ENCODE peak calls at places on chromosomes 11 and 22, in ten cellular contexts. One of them, this sample, is unnamed.

GRCh38 chr11:118171274-118172062 is 5.0 kb downstream of the SCN2B start:
- DNase-seq in activated B cell treated with CpG ODN at 0.5 μM for 24 hours: peak
- DNase-seq in left ventricle myocardium inferior: peak
- DNase-seq in sigmoid colon: peak
- DNase-seq in HL-60: peak
- DNase-seq in kidney epithelial cell: no peak
- DNase-seq in spleen: peak
- DNase-seq in AG04450: peak
- DNase-seq in fibroblast of mammary gland: peak
- DNase-seq in OCI-LY7: peak
- DNase-seq in this sample: peak

GRCh38 chr11:28938091-28938490 is 829.9 kb downstream of the METTL15 start:
- DNase-seq in activated B cell treated with CpG ODN at 0.5 μM for 24 hours: no peak
- DNase-seq in left ventricle myocardium inferior: no peak
- DNase-seq in sigmoid colon: no peak
- DNase-seq in HL-60: no peak
- DNase-seq in kidney epithelial cell: no peak
- DNase-seq in spleen: no peak
- DNase-seq in AG04450: no peak
- DNase-seq in fibroblast of mammary gland: no peak
- DNase-seq in OCI-LY7: no peak
- DNase-seq in this sample: no peak

GRCh38 chr11:69136471-69136870 is 19.3 kb upstream of the SMIM38 start:
- DNase-seq in activated B cell treated with CpG ODN at 0.5 μM for 24 hours: no peak
- DNase-seq in left ventricle myocardium inferior: no peak
- DNase-seq in sigmoid colon: no peak
- DNase-seq in HL-60: no peak
- DNase-seq in kidney epithelial cell: no peak
- DNase-seq in spleen: peak
- DNase-seq in AG04450: no peak
- DNase-seq in fibroblast of mammary gland: no peak
- DNase-seq in OCI-LY7: no peak
- DNase-seq in this sample: no peak

GRCh38 chr11:34890812-34891211 is 25.4 kb downstream of the APIP start:
- DNase-seq in activated B cell treated with CpG ODN at 0.5 μM for 24 hours: no peak
- DNase-seq in left ventricle myocardium inferior: no peak
- DNase-seq in sigmoid colon: no peak
- DNase-seq in HL-60: no peak
- DNase-seq in kidney epithelial cell: no peak
- DNase-seq in spleen: no peak
- DNase-seq in AG04450: peak
- DNase-seq in fibroblast of mammary gland: peak
- DNase-seq in OCI-LY7: peak
- DNase-seq in this sample: no peak

GRCh38 chr11:19978668-19979518 is 181.4 kb downstream of the DBX1 start:
- DNase-seq in activated B cell treated with CpG ODN at 0.5 μM for 24 hours: no peak
- DNase-seq in left ventricle myocardium inferior: no peak
- DNase-seq in sigmoid colon: peak
- DNase-seq in HL-60: no peak
- DNase-seq in kidney epithelial cell: no peak
- DNase-seq in spleen: no peak
- DNase-seq in AG04450: peak
- DNase-seq in fibroblast of mammary gland: peak
- DNase-seq in OCI-LY7: no peak
- DNase-seq in this sample: peak

GRCh38 chr11:16809901-16810668 is 71.6 kb downstream of the C11orf58 start:
- DNase-seq in activated B cell treated with CpG ODN at 0.5 μM for 24 hours: no peak
- DNase-seq in left ventricle myocardium inferior: peak
- DNase-seq in sigmoid colon: peak
- DNase-seq in HL-60: peak
- DNase-seq in kidney epithelial cell: no peak
- DNase-seq in spleen: peak
- DNase-seq in AG04450: no peak
- DNase-seq in fibroblast of mammary gland: peak
- DNase-seq in OCI-LY7: no peak
- DNase-seq in this sample: peak

GRCh38 chr22:24325105-24325757 is 54.6 kb downstream of the SPECC1L start:
- DNase-seq in activated B cell treated with CpG ODN at 0.5 μM for 24 hours: no peak
- DNase-seq in left ventricle myocardium inferior: no peak
- DNase-seq in sigmoid colon: no peak
- DNase-seq in HL-60: peak
- DNase-seq in kidney epithelial cell: peak
- DNase-seq in spleen: no peak
- DNase-seq in AG04450: peak
- DNase-seq in fibroblast of mammary gland: peak
- DNase-seq in OCI-LY7: peak
- DNase-seq in this sample: no peak

GRCh38 chr11:126061707-126062678 is 673 bp downstream of the CDON start:
- DNase-seq in activated B cell treated with CpG ODN at 0.5 μM for 24 hours: no peak
- DNase-seq in left ventricle myocardium inferior: peak
- DNase-seq in sigmoid colon: peak
- DNase-seq in HL-60: no peak
- DNase-seq in kidney epithelial cell: no peak
- DNase-seq in spleen: peak
- DNase-seq in AG04450: no peak
- DNase-seq in fibroblast of mammary gland: peak
- DNase-seq in OCI-LY7: peak
- DNase-seq in this sample: no peak

GRCh38 chr11:64250875-64251721 is at the start of gene PLCB3:
- DNase-seq in activated B cell treated with CpG ODN at 0.5 μM for 24 hours: peak
- DNase-seq in left ventricle myocardium inferior: peak
- DNase-seq in sigmoid colon: peak
- DNase-seq in HL-60: peak
- DNase-seq in kidney epithelial cell: no peak
- DNase-seq in spleen: peak
- DNase-seq in AG04450: no peak
- DNase-seq in fibroblast of mammary gland: no peak
- DNase-seq in OCI-LY7: peak
- DNase-seq in this sample: no peak

GRCh38 chr22:26401726-26402125 is 27.3 kb upstream of the ASPHD2 start:
- DNase-seq in activated B cell treated with CpG ODN at 0.5 μM for 24 hours: no peak
- DNase-seq in left ventricle myocardium inferior: no peak
- DNase-seq in sigmoid colon: no peak
- DNase-seq in HL-60: no peak
- DNase-seq in kidney epithelial cell: no peak
- DNase-seq in spleen: no peak
- DNase-seq in AG04450: no peak
- DNase-seq in fibroblast of mammary gland: no peak
- DNase-seq in OCI-LY7: no peak
- DNase-seq in this sample: no peak

GRCh38 chr11:95512682-95513081 is 276.9 kb downstream of the FAM76B start:
- DNase-seq in activated B cell treated with CpG ODN at 0.5 μM for 24 hours: no peak
- DNase-seq in left ventricle myocardium inferior: peak
- DNase-seq in sigmoid colon: peak
- DNase-seq in HL-60: no peak
- DNase-seq in kidney epithelial cell: no peak
- DNase-seq in spleen: no peak
- DNase-seq in AG04450: peak
- DNase-seq in fibroblast of mammary gland: peak
- DNase-seq in OCI-LY7: no peak
- DNase-seq in this sample: no peak

GRCh38 chr11:65611028-65611757 is 2.8 kb downstream of the MAP3K11 start:
- DNase-seq in activated B cell treated with CpG ODN at 0.5 μM for 24 hours: no peak
- DNase-seq in left ventricle myocardium inferior: peak
- DNase-seq in sigmoid colon: no peak
- DNase-seq in HL-60: peak
- DNase-seq in kidney epithelial cell: no peak
- DNase-seq in spleen: peak
- DNase-seq in AG04450: no peak
- DNase-seq in fibroblast of mammary gland: no peak
- DNase-seq in OCI-LY7: no peak
- DNase-seq in this sample: no peak

GRCh38 chr11:120230433-120231071 is 9.4 kb upstream of the POU2F3 start:
- DNase-seq in activated B cell treated with CpG ODN at 0.5 μM for 24 hours: no peak
- DNase-seq in left ventricle myocardium inferior: no peak
- DNase-seq in sigmoid colon: no peak
- DNase-seq in HL-60: no peak
- DNase-seq in kidney epithelial cell: no peak
- DNase-seq in spleen: no peak
- DNase-seq in AG04450: no peak
- DNase-seq in fibroblast of mammary gland: no peak
- DNase-seq in OCI-LY7: no peak
- DNase-seq in this sample: no peak

GRCh38 chr11:120226714-120227113 is 13.2 kb upstream of the POU2F3 start:
- DNase-seq in activated B cell treated with CpG ODN at 0.5 μM for 24 hours: no peak
- DNase-seq in left ventricle myocardium inferior: no peak
- DNase-seq in sigmoid colon: no peak
- DNase-seq in HL-60: no peak
- DNase-seq in kidney epithelial cell: no peak
- DNase-seq in spleen: peak
- DNase-seq in AG04450: no peak
- DNase-seq in fibroblast of mammary gland: no peak
- DNase-seq in OCI-LY7: no peak
- DNase-seq in this sample: no peak

GRCh38 chr11:120227228-120227852 is 12.6 kb upstream of the POU2F3 start:
- DNase-seq in activated B cell treated with CpG ODN at 0.5 μM for 24 hours: no peak
- DNase-seq in left ventricle myocardium inferior: no peak
- DNase-seq in sigmoid colon: peak
- DNase-seq in HL-60: no peak
- DNase-seq in kidney epithelial cell: no peak
- DNase-seq in spleen: no peak
- DNase-seq in AG04450: no peak
- DNase-seq in fibroblast of mammary gland: no peak
- DNase-seq in OCI-LY7: no peak
- DNase-seq in this sample: no peak

GRCh38 chr11:120229451-120230424 is 10.2 kb upstream of the POU2F3 start:
- DNase-seq in activated B cell treated with CpG ODN at 0.5 μM for 24 hours: no peak
- DNase-seq in left ventricle myocardium inferior: no peak
- DNase-seq in sigmoid colon: no peak
- DNase-seq in HL-60: peak
- DNase-seq in kidney epithelial cell: no peak
- DNase-seq in spleen: no peak
- DNase-seq in AG04450: no peak
- DNase-seq in fibroblast of mammary gland: peak
- DNase-seq in OCI-LY7: peak
- DNase-seq in this sample: no peak

DNA sequence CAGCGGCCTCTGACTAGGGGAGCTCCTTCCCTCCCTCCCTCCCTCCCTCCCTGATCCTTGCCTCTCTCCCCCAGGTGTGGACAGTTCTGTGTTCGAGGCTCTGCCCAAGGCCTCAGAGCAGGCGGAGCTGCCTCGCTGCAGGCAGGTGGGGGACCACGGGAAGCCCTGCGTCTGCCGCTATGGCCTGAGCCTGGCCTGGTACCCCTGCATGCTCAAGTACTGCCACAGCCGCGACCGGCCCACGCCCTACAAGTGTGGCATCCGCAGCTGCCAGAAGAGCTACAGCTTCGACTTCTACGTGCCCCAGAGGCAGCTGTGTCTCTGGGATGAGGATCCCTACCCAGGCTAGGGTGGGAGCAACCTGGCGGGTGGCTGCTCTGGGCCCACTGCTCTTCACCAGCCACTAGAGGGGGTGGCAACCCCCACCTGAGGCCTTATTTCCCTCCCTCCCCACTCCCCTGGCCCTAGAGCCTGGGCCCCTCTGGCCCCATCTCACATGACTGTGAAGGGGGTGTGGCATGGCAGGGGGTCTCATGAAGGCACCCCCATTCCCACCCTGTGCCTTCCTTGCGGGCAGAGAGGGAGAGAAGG is 11.1 kb upstream of the POU2F3 start:
- DNase-seq in activated B cell treated with CpG ODN at 0.5 μM for 24 hours: no peak
- DNase-seq in left ventricle myocardium inferior: no peak
- DNase-seq in sigmoid colon: no peak
- DNase-seq in HL-60: no peak
- DNase-seq in kidney epithelial cell: no peak
- DNase-seq in spleen: no peak
- DNase-seq in AG04450: no peak
- DNase-seq in fibroblast of mammary gland: no peak
- DNase-seq in OCI-LY7: peak
- DNase-seq in this sample: no peak
- TF ChIP-seq CTCF in activated B cell treated with CpG ODN at 0.5 μM for 24 hours: no peak
- TF ChIP-seq CTCF in left ventricle myocardium inferior: no peak
- TF ChIP-seq CTCF in sigmoid colon: no peak
- TF ChIP-seq CTCF in HL-60: no peak
- TF ChIP-seq CTCF in kidney epithelial cell: peak
- TF ChIP-seq CTCF in spleen: peak
- TF ChIP-seq CTCF in AG04450: peak
- TF ChIP-seq CTCF in fibroblast of mammary gland: peak
- TF ChIP-seq CTCF in OCI-LY7: peak
- TF ChIP-seq CTCF in this sample: no peak

GRCh38 chr11:102534261-102534872 is 3.8 kb upstream of the MMP7 start:
- DNase-seq in activated B cell treated with CpG ODN at 0.5 μM for 24 hours: no peak
- DNase-seq in left ventricle myocardium inferior: no peak
- DNase-seq in sigmoid colon: no peak
- DNase-seq in HL-60: no peak
- DNase-seq in kidney epithelial cell: no peak
- DNase-seq in spleen: no peak
- DNase-seq in AG04450: no peak
- DNase-seq in fibroblast of mammary gland: no peak
- DNase-seq in OCI-LY7: peak
- DNase-seq in this sample: no peak
- TF ChIP-seq CTCF in activated B cell treated with CpG ODN at 0.5 μM for 24 hours: no peak
- TF ChIP-seq CTCF in left ventricle myocardium inferior: no peak
- TF ChIP-seq CTCF in sigmoid colon: no peak
- TF ChIP-seq CTCF in HL-60: no peak
- TF ChIP-seq CTCF in kidney epithelial cell: peak
- TF ChIP-seq CTCF in spleen: no peak
- TF ChIP-seq CTCF in AG04450: peak
- TF ChIP-seq CTCF in fibroblast of mammary gland: peak
- TF ChIP-seq CTCF in OCI-LY7: peak
- TF ChIP-seq CTCF in this sample: no peak

GRCh38 chr11:94171693-94172440 is 43.2 kb downstream of the PANX1 start:
- DNase-seq in activated B cell treated with CpG ODN at 0.5 μM for 24 hours: no peak
- DNase-seq in left ventricle myocardium inferior: no peak
- DNase-seq in sigmoid colon: no peak
- DNase-seq in HL-60: peak
- DNase-seq in kidney epithelial cell: no peak
- DNase-seq in spleen: no peak
- DNase-seq in AG04450: no peak
- DNase-seq in fibroblast of mammary gland: peak
- DNase-seq in OCI-LY7: peak
- DNase-seq in this sample: no peak
- TF ChIP-seq CTCF in activated B cell treated with CpG ODN at 0.5 μM for 24 hours: no peak
- TF ChIP-seq CTCF in left ventricle myocardium inferior: peak
- TF ChIP-seq CTCF in sigmoid colon: peak
- TF ChIP-seq CTCF in HL-60: peak
- TF ChIP-seq CTCF in kidney epithelial cell: peak
- TF ChIP-seq CTCF in spleen: peak
- TF ChIP-seq CTCF in AG04450: peak
- TF ChIP-seq CTCF in fibroblast of mammary gland: peak
- TF ChIP-seq CTCF in OCI-LY7: peak
- TF ChIP-seq CTCF in this sample: no peak

DNA sequence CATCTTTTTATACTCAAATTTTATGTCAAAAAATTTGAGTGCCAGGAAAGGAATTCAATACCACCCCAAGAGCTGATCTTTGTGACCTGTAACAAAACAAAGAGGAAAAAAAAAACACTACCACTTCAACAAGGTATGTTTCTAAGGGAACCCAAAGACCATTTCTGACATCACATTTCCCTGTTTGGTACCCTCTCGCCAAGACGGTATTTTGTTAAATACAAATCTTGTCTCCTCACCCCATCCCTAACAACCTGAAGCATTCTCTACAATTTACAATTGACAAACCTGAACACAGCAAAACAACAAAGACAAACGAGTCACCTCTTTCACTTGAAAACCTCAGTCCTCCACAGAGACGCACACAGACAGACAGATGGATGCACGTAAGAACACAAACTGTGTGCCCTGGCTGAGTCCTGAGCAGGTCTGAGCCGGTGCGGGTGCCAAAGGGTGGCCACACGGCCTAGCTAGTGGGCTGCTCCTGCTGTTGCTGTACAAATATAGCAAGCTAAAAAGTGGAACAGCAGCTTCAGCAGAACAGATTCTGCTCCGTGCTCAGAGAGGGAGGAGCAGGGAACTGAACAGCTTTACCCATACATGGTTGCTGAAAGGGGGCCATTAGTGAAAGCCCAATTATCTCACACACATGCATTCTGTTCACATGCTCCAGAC is 28.6 kb downstream of the CELF1 start:
- DNase-seq in activated B cell treated with CpG ODN at 0.5 μM for 24 hours: no peak
- DNase-seq in left ventricle myocardium inferior: peak
- DNase-seq in sigmoid colon: peak
- DNase-seq in HL-60: no peak
- DNase-seq in kidney epithelial cell: no peak
- DNase-seq in spleen: no peak
- DNase-seq in AG04450: no peak
- DNase-seq in fibroblast of mammary gland: peak
- DNase-seq in OCI-LY7: no peak
- DNase-seq in this sample: no peak
- TF ChIP-seq CTCF in activated B cell treated with CpG ODN at 0.5 μM for 24 hours: no peak
- TF ChIP-seq CTCF in left ventricle myocardium inferior: no peak
- TF ChIP-seq CTCF in sigmoid colon: no peak
- TF ChIP-seq CTCF in HL-60: no peak
- TF ChIP-seq CTCF in kidney epithelial cell: no peak
- TF ChIP-seq CTCF in spleen: no peak
- TF ChIP-seq CTCF in AG04450: no peak
- TF ChIP-seq CTCF in fibroblast of mammary gland: no peak
- TF ChIP-seq CTCF in OCI-LY7: no peak
- TF ChIP-seq CTCF in this sample: no peak